ENCODE peak calls at places on chromosome 10, in four cellular contexts. One of them, this sample, is unnamed.

GRCh38 chr10:78578929-78579328 is 489.8 kb upstream of the ZMIZ1 start:
- DNase-seq in GM03348: no peak
- DNase-seq in stimulated activated CD8-positive, alpha-beta memory T cell treated with anti-CD3 and anti-CD28 coated beads, Interleukin-4, amount 100 ng/mL, for 1 hour: no peak
- DNase-seq in amniotic stem cell: no peak
- DNase-seq in this sample: peak

GRCh38 chr10:112140110-112140755 is 43.3 kb downstream of the GPAM start:
- DNase-seq in GM03348: peak
- DNase-seq in stimulated activated CD8-positive, alpha-beta memory T cell treated with anti-CD3 and anti-CD28 coated beads, Interleukin-4, amount 100 ng/mL, for 1 hour: no peak
- DNase-seq in amniotic stem cell: peak
- DNase-seq in this sample: peak

GRCh38 chr10:72665925-72666324 is 26.0 kb upstream of the MCU start:
- DNase-seq in GM03348: peak
- DNase-seq in stimulated activated CD8-positive, alpha-beta memory T cell treated with anti-CD3 and anti-CD28 coated beads, Interleukin-4, amount 100 ng/mL, for 1 hour: no peak
- DNase-seq in amniotic stem cell: no peak
- DNase-seq in this sample: no peak

GRCh38 chr10:5692476-5693358 is 8.1 kb downstream of the TASOR2 start:
- DNase-seq in GM03348: peak
- DNase-seq in stimulated activated CD8-positive, alpha-beta memory T cell treated with anti-CD3 and anti-CD28 coated beads, Interleukin-4, amount 100 ng/mL, for 1 hour: peak
- DNase-seq in amniotic stem cell: no peak
- DNase-seq in this sample: peak

GRCh38 chr10:63766766-63767505 is 245.7 kb downstream of the REEP3 start:
- DNase-seq in GM03348: peak
- DNase-seq in stimulated activated CD8-positive, alpha-beta memory T cell treated with anti-CD3 and anti-CD28 coated beads, Interleukin-4, amount 100 ng/mL, for 1 hour: no peak
- DNase-seq in amniotic stem cell: no peak
- DNase-seq in this sample: no peak

GRCh38 chr10:71631007-71631859 is 88.3 kb downstream of the C10orf105 start:
- DNase-seq in GM03348: no peak
- DNase-seq in stimulated activated CD8-positive, alpha-beta memory T cell treated with anti-CD3 and anti-CD28 coated beads, Interleukin-4, amount 100 ng/mL, for 1 hour: no peak
- DNase-seq in amniotic stem cell: no peak
- DNase-seq in this sample: no peak

GRCh38 chr10:29756476-29756875 is 121.7 kb upstream of the SVIL start:
- DNase-seq in GM03348: no peak
- DNase-seq in stimulated activated CD8-positive, alpha-beta memory T cell treated with anti-CD3 and anti-CD28 coated beads, Interleukin-4, amount 100 ng/mL, for 1 hour: no peak
- DNase-seq in amniotic stem cell: no peak
- DNase-seq in this sample: no peak

GRCh38 chr10:82628373-82628772 is 753.4 kb downstream of the NRG3 start:
- DNase-seq in GM03348: no peak
- DNase-seq in stimulated activated CD8-positive, alpha-beta memory T cell treated with anti-CD3 and anti-CD28 coated beads, Interleukin-4, amount 100 ng/mL, for 1 hour: no peak
- DNase-seq in amniotic stem cell: no peak
- DNase-seq in this sample: no peak

GRCh38 chr10:62043493-62043938 is 142.0 kb downstream of the ARID5B start:
- DNase-seq in GM03348: peak
- DNase-seq in stimulated activated CD8-positive, alpha-beta memory T cell treated with anti-CD3 and anti-CD28 coated beads, Interleukin-4, amount 100 ng/mL, for 1 hour: no peak
- DNase-seq in amniotic stem cell: no peak
- DNase-seq in this sample: no peak

GRCh38 chr10:109866168-109866994 is 56.9 kb downstream of the XPNPEP1 start:
- DNase-seq in GM03348: peak
- DNase-seq in stimulated activated CD8-positive, alpha-beta memory T cell treated with anti-CD3 and anti-CD28 coated beads, Interleukin-4, amount 100 ng/mL, for 1 hour: no peak
- DNase-seq in amniotic stem cell: no peak
- DNase-seq in this sample: no peak

GRCh38 chr10:112951349-112952281 is 1.6 kb downstream of the TCF7L2 start:
- DNase-seq in GM03348: peak
- DNase-seq in stimulated activated CD8-positive, alpha-beta memory T cell treated with anti-CD3 and anti-CD28 coated beads, Interleukin-4, amount 100 ng/mL, for 1 hour: peak
- DNase-seq in amniotic stem cell: no peak
- DNase-seq in this sample: no peak

GRCh38 chr10:110643670-110644597 is at the start of gene RBM20:
- DNase-seq in GM03348: peak
- DNase-seq in stimulated activated CD8-positive, alpha-beta memory T cell treated with anti-CD3 and anti-CD28 coated beads, Interleukin-4, amount 100 ng/mL, for 1 hour: no peak
- DNase-seq in amniotic stem cell: no peak
- DNase-seq in this sample: no peak

GRCh38 chr10:12947741-12948140 is 53.8 kb downstream of the CCDC3 start:
- DNase-seq in GM03348: no peak
- DNase-seq in stimulated activated CD8-positive, alpha-beta memory T cell treated with anti-CD3 and anti-CD28 coated beads, Interleukin-4, amount 100 ng/mL, for 1 hour: no peak
- DNase-seq in amniotic stem cell: no peak
- DNase-seq in this sample: no peak

GRCh38 chr10:47031953-47032465 is 120.8 kb downstream of the PTPN20 start:
- DNase-seq in GM03348: peak
- DNase-seq in stimulated activated CD8-positive, alpha-beta memory T cell treated with anti-CD3 and anti-CD28 coated beads, Interleukin-4, amount 100 ng/mL, for 1 hour: no peak
- DNase-seq in amniotic stem cell: no peak
- DNase-seq in this sample: no peak

GRCh38 chr10:59281861-59282260 is 80.5 kb downstream of the FAM13C start:
- DNase-seq in GM03348: no peak
- DNase-seq in stimulated activated CD8-positive, alpha-beta memory T cell treated with anti-CD3 and anti-CD28 coated beads, Interleukin-4, amount 100 ng/mL, for 1 hour: no peak
- DNase-seq in amniotic stem cell: no peak
- DNase-seq in this sample: no peak

GRCh38 chr10:131076341-131076740 is 235.2 kb downstream of the TCERG1L start:
- DNase-seq in GM03348: no peak
- DNase-seq in stimulated activated CD8-positive, alpha-beta memory T cell treated with anti-CD3 and anti-CD28 coated beads, Interleukin-4, amount 100 ng/mL, for 1 hour: no peak
- DNase-seq in amniotic stem cell: no peak
- DNase-seq in this sample: no peak

GRCh38 chr10:58782876-58783859 is 270.5 kb downstream of the BICC1 start:
- DNase-seq in GM03348: peak
- DNase-seq in stimulated activated CD8-positive, alpha-beta memory T cell treated with anti-CD3 and anti-CD28 coated beads, Interleukin-4, amount 100 ng/mL, for 1 hour: no peak
- DNase-seq in amniotic stem cell: no peak
- DNase-seq in this sample: no peak

GRCh38 chr10:43050011-43050410 is 26.9 kb upstream of the RET start:
- DNase-seq in GM03348: no peak
- DNase-seq in stimulated activated CD8-positive, alpha-beta memory T cell treated with anti-CD3 and anti-CD28 coated beads, Interleukin-4, amount 100 ng/mL, for 1 hour: no peak
- DNase-seq in amniotic stem cell: no peak
- DNase-seq in this sample: no peak

GRCh38 chr10:5484205-5484604 is 15.2 kb downstream of the CALML5 start:
- DNase-seq in GM03348: no peak
- DNase-seq in stimulated activated CD8-positive, alpha-beta memory T cell treated with anti-CD3 and anti-CD28 coated beads, Interleukin-4, amount 100 ng/mL, for 1 hour: no peak
- DNase-seq in amniotic stem cell: no peak
- DNase-seq in this sample: no peak

GRCh38 chr10:131683941-131684340 is 216.9 kb upstream of the PPP2R2D start:
- DNase-seq in GM03348: no peak
- DNase-seq in stimulated activated CD8-positive, alpha-beta memory T cell treated with anti-CD3 and anti-CD28 coated beads, Interleukin-4, amount 100 ng/mL, for 1 hour: no peak
- DNase-seq in amniotic stem cell: no peak
- DNase-seq in this sample: no peak

GRCh38 chr10:66538352-66538751 is 387.5 kb upstream of the LRRTM3 start:
- DNase-seq in GM03348: no peak
- DNase-seq in stimulated activated CD8-positive, alpha-beta memory T cell treated with anti-CD3 and anti-CD28 coated beads, Interleukin-4, amount 100 ng/mL, for 1 hour: no peak
- DNase-seq in amniotic stem cell: no peak
- DNase-seq in this sample: no peak

GRCh38 chr10:43078986-43079273 is 2.1 kb downstream of the RET start:
- DNase-seq in GM03348: peak
- DNase-seq in stimulated activated CD8-positive, alpha-beta memory T cell treated with anti-CD3 and anti-CD28 coated beads, Interleukin-4, amount 100 ng/mL, for 1 hour: no peak
- DNase-seq in amniotic stem cell: no peak
- DNase-seq in this sample: no peak

GRCh38 chr10:86319626-86320025 is 47.0 kb downstream of the GRID1 start:
- DNase-seq in GM03348: no peak
- DNase-seq in stimulated activated CD8-positive, alpha-beta memory T cell treated with anti-CD3 and anti-CD28 coated beads, Interleukin-4, amount 100 ng/mL, for 1 hour: no peak
- DNase-seq in amniotic stem cell: no peak
- DNase-seq in this sample: no peak

GRCh38 chr10:6054884-6055283 is 7.3 kb downstream of the IL2RA start:
- DNase-seq in GM03348: no peak
- DNase-seq in stimulated activated CD8-positive, alpha-beta memory T cell treated with anti-CD3 and anti-CD28 coated beads, Interleukin-4, amount 100 ng/mL, for 1 hour: no peak
- DNase-seq in amniotic stem cell: no peak
- DNase-seq in this sample: no peak

GRCh38 chr10:124225029-124225467 is 131.7 kb upstream of the CHST15 start:
- DNase-seq in GM03348: no peak
- DNase-seq in stimulated activated CD8-positive, alpha-beta memory T cell treated with anti-CD3 and anti-CD28 coated beads, Interleukin-4, amount 100 ng/mL, for 1 hour: no peak
- DNase-seq in amniotic stem cell: no peak
- DNase-seq in this sample: no peak

GRCh38 chr10:71722849-71723248 is 3.3 kb upstream of the C10orf105 start:
- DNase-seq in GM03348: no peak
- DNase-seq in stimulated activated CD8-positive, alpha-beta memory T cell treated with anti-CD3 and anti-CD28 coated beads, Interleukin-4, amount 100 ng/mL, for 1 hour: no peak
- DNase-seq in amniotic stem cell: no peak
- DNase-seq in this sample: no peak

GRCh38 chr10:103204353-103205255 is 11.5 kb upstream of the NT5C2 start:
- DNase-seq in GM03348: no peak
- DNase-seq in stimulated activated CD8-positive, alpha-beta memory T cell treated with anti-CD3 and anti-CD28 coated beads, Interleukin-4, amount 100 ng/mL, for 1 hour: no peak
- DNase-seq in amniotic stem cell: no peak
- DNase-seq in this sample: no peak

GRCh38 chr10:80412521-80412920 is 4.2 kb downstream of the PRXL2A start:
- DNase-seq in GM03348: no peak
- DNase-seq in stimulated activated CD8-positive, alpha-beta memory T cell treated with anti-CD3 and anti-CD28 coated beads, Interleukin-4, amount 100 ng/mL, for 1 hour: no peak
- DNase-seq in amniotic stem cell: no peak
- DNase-seq in this sample: no peak

GRCh38 chr10:98425511-98426352 is 10.8 kb upstream of the PYROXD2 start:
- DNase-seq in GM03348: peak
- DNase-seq in stimulated activated CD8-positive, alpha-beta memory T cell treated with anti-CD3 and anti-CD28 coated beads, Interleukin-4, amount 100 ng/mL, for 1 hour: peak
- DNase-seq in amniotic stem cell: no peak
- DNase-seq in this sample: no peak

GRCh38 chr10:116831086-116831485 is 18.2 kb upstream of the ENO4 start:
- DNase-seq in GM03348: no peak
- DNase-seq in stimulated activated CD8-positive, alpha-beta memory T cell treated with anti-CD3 and anti-CD28 coated beads, Interleukin-4, amount 100 ng/mL, for 1 hour: no peak
- DNase-seq in amniotic stem cell: no peak
- DNase-seq in this sample: no peak

GRCh38 chr10:4247379-4247778 is 462.4 kb upstream of the KLF6 start:
- DNase-seq in GM03348: no peak
- DNase-seq in stimulated activated CD8-positive, alpha-beta memory T cell treated with anti-CD3 and anti-CD28 coated beads, Interleukin-4, amount 100 ng/mL, for 1 hour: no peak
- DNase-seq in amniotic stem cell: no peak
- DNase-seq in this sample: no peak

GRCh38 chr10:125222515-125222914 is 62.2 kb upstream of the CTBP2 start:
- DNase-seq in GM03348: no peak
- DNase-seq in stimulated activated CD8-positive, alpha-beta memory T cell treated with anti-CD3 and anti-CD28 coated beads, Interleukin-4, amount 100 ng/mL, for 1 hour: no peak
- DNase-seq in amniotic stem cell: no peak
- DNase-seq in this sample: no peak

GRCh38 chr10:125983161-125983560 is 86.8 kb downstream of the FANK1 start:
- DNase-seq in GM03348: no peak
- DNase-seq in stimulated activated CD8-positive, alpha-beta memory T cell treated with anti-CD3 and anti-CD28 coated beads, Interleukin-4, amount 100 ng/mL, for 1 hour: no peak
- DNase-seq in amniotic stem cell: no peak
- DNase-seq in this sample: no peak

GRCh38 chr10:79905322-79906314 is 43.3 kb downstream of the SFTPD start:
- DNase-seq in GM03348: no peak
- DNase-seq in stimulated activated CD8-positive, alpha-beta memory T cell treated with anti-CD3 and anti-CD28 coated beads, Interleukin-4, amount 100 ng/mL, for 1 hour: no peak
- DNase-seq in amniotic stem cell: no peak
- DNase-seq in this sample: no peak

GRCh38 chr10:87864497-87865059 is 1.2 kb downstream of the PTEN start:
- DNase-seq in GM03348: no peak
- DNase-seq in stimulated activated CD8-positive, alpha-beta memory T cell treated with anti-CD3 and anti-CD28 coated beads, Interleukin-4, amount 100 ng/mL, for 1 hour: no peak
- DNase-seq in amniotic stem cell: no peak
- DNase-seq in this sample: no peak